ENCODE peak calls at places on chromosomes 16 and 17, in five cellular contexts. L is nephron progenitor cell, J is AG08395, S is mesenchymal stem cell, A is HTR-8/SVneo. Q is an unnamed sample.

GRCh38 chr17:37673386-37673785 is 30.1 kb upstream of the DDX52 start:
- DNase-seq in L (no peak), S (no peak), J (peak), A (no peak), Q (no peak)

GRCh38 chr17:48429638-48430586 is at the start of gene SKAP1:
- DNase-seq in A (no peak), J (no peak), L (peak), S (no peak), Q (no peak)

GRCh38 chr16:2773188-2773968 is 3.7 kb downstream of the ELOB start:
- DNase-seq in A (no peak), J (no peak), L (no peak), S (no peak), Q (no peak)

GRCh38 chr17:46940692-46941404 is 17.9 kb downstream of the GOSR2 start:
- DNase-seq in A (peak), J (peak), S (peak), L (peak), Q (no peak)

GRCh38 chr17:82346342-82347300 is 12.4 kb upstream of the TEX19 start:
- DNase-seq in S (no peak), J (no peak), A (no peak), L (no peak), Q (no peak)

GRCh38 chr17:81037783-81038733 is 3.1 kb downstream of the BAIAP2 start:
- DNase-seq in L (no peak), J (no peak), A (no peak), S (peak), Q (no peak)

GRCh38 chr17:63494300-63494928 is 17.6 kb downstream of the ACE start:
- DNase-seq in S (no peak), L (no peak), A (no peak), J (no peak), Q (no peak)

GRCh38 chr17:28810437-28810836 is 32.2 kb downstream of the FAM222B start:
- DNase-seq in J (no peak), S (no peak), A (no peak), L (no peak), Q (no peak)

GRCh38 chr16:11791144-11791828 is 5.8 kb downstream of the ZC3H7A start:
- DNase-seq in A (no peak), L (no peak), S (no peak), J (no peak), Q (no peak)

GRCh38 chr16:77555781-77556180 is 120.9 kb upstream of the ADAMTS18 start:
- DNase-seq in A (no peak), J (no peak), L (peak), S (no peak), Q (no peak)

GRCh38 chr17:72034000-72034399 is 86.8 kb upstream of the SOX9 start:
- DNase-seq in J (no peak), S (no peak), L (no peak), A (no peak), Q (no peak)

GRCh38 chr16:4393243-4393606 is 21.6 kb downstream of the VASN start:
- DNase-seq in L (no peak), S (no peak), J (peak), A (no peak), Q (no peak)

GRCh38 chr17:27244481-27245223 is 49.3 kb upstream of the WSB1 start:
- DNase-seq in L (peak), A (peak), J (peak), S (peak), Q (no peak)

GRCh38 chr16:72428611-72429376 is 256.8 kb upstream of the PMFBP1 start:
- DNase-seq in J (no peak), L (no peak), S (no peak), A (no peak), Q (no peak)

GRCh38 chr16:10694830-10695229 is at the start of gene TEKT5:
- DNase-seq in S (no peak), J (no peak), A (no peak), L (no peak), Q (no peak)

GRCh38 chr16:66043326-66043725 is 323.2 kb upstream of the CDH5 start:
- DNase-seq in L (no peak), J (no peak), S (no peak), A (no peak), Q (no peak)

GRCh38 chr16:13631916-13632315 is 288.0 kb upstream of the ERCC4 start:
- DNase-seq in J (no peak), S (no peak), A (no peak), L (no peak), Q (no peak)

GRCh38 chr17:74513987-74514631 is 17.2 kb downstream of the CD300LB start:
- DNase-seq in S (peak), J (peak), A (no peak), L (no peak), Q (peak)

GRCh38 chr16:881219-882097 is 80.9 kb upstream of the GNG13 start:
- DNase-seq in S (no peak), L (no peak), A (no peak), J (no peak), Q (no peak)